ENCODE peak calls at places on chromosome 7, in four cellular contexts. R is HCT116, Z is stomach, M is sigmoid colon. C is an unnamed sample.

GRCh38 chr7:94856643-94857042 is 50.8 kb upstream of the PPP1R9A start:
- DNase-seq in R (no peak), Z (no peak), M (no peak), C (no peak)

GRCh38 chr7:2838451-2838850 is 5.7 kb downstream of the GNA12 start:
- DNase-seq in Z (no peak), M (no peak), R (no peak), C (no peak)

GRCh38 chr7:72092769-72093168 is 319.4 kb downstream of the CALN1 start:
- DNase-seq in Z (no peak), M (no peak), R (no peak), C (no peak)

GRCh38 chr7:24617957-24618616 is 44.8 kb downstream of the PALS2 start:
- DNase-seq in Z (no peak), M (no peak), R (no peak), C (no peak)

GRCh38 chr7:17660116-17660515 is 280.2 kb downstream of the SNX13 start:
- DNase-seq in M (no peak), Z (no peak), R (no peak), C (no peak)

GRCh38 chr7:121172484-121172883 is 156.3 kb upstream of the WNT16 start:
- DNase-seq in R (no peak), Z (no peak), M (no peak), C (no peak)

GRCh38 chr7:140161047-140161446 is 15.7 kb downstream of the KDM7A start:
- DNase-seq in Z (no peak), R (no peak), M (no peak), C (no peak)

GRCh38 chr7:99132922-99133321 is 11.0 kb downstream of the SMURF1 start:
- DNase-seq in R (no peak), M (no peak), Z (no peak), C (no peak)

GRCh38 chr7:101618207-101618839 is 10.8 kb downstream of the MYL10 start:
- DNase-seq in Z (no peak), M (no peak), R (no peak), C (no peak)

GRCh38 chr7:107660381-107661080 is at the start of gene SLC26A4:
- DNase-seq in M (no peak), R (no peak), Z (no peak), C (no peak)

GRCh38 chr7:25124485-25125136 is 449 bp downstream of the CYCS start:
- DNase-seq in R (no peak), Z (no peak), M (peak), C (peak)

GRCh38 chr7:30920584-30921539 is 9.2 kb downstream of the AQP1 start:
- DNase-seq in R (no peak), Z (no peak), M (peak), C (no peak)

DNA sequence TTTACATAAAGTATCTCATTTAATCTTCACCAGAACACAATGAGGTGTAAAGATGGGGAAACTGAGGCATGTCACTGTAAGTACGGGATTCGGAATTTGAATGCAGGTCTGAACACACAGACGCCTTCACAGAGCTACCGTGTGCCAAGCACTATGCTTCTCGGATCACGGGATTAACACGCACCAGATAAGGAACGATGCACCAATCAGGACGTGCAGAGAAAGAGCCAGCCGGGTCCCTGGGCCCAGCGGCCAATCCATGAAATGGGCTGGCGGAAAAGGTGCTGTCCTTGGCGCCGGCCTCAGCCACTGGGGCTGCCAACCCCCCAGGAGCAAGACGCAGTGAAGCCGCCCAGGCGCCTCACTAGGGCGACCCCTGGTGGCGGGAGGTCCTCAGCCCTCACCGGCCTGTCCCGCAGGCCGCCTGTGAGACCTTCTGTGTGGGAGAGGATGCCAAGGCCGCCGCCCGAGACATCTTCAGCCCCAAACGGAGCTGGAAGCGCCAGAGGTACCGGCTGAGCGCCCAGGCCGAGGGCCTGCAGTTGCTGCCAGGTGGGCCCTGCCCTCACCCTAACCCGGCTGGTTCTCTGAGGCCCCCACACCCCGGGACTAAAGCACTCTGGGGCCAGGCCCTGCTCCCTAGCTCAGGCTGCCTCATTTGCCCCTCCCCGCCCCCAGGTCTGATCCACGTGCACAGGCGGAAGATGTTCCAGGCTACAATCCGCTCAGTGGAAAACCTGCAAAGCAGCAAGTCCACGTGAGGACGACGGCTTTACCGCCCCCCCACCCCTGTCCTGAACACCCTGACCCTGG is 15.6 kb downstream of the ATG9B start:
- DNase-seq in M (no peak), Z (no peak), R (peak), C (no peak)
- H3K4me3 ChIP-seq in M (peak), Z (peak), R (peak), C (no peak)

GRCh38 chr7:117834983-117835664 is 38.1 kb downstream of the CTTNBP2 start:
- DNase-seq in Z (no peak), R (no peak), M (no peak), C (no peak)
- TF ChIP-seq POLR2AphosphoS5 in Z (no peak), R (no peak), M (no peak), C (no peak)

GRCh38 chr7:6163402-6163801 is 109.0 kb downstream of the CYTH3 start:
- DNase-seq in M (peak), Z (no peak), R (no peak), C (no peak)
- H3K4me3 ChIP-seq in M (no peak), Z (no peak), R (no peak), C (no peak)

GRCh38 chr7:41006591-41006990 is 696.3 kb downstream of the INHBA start:
- DNase-seq in M (no peak), Z (no peak), R (peak), C (no peak)

GRCh38 chr7:41007351-41007751 is 695.5 kb downstream of the INHBA start:
- DNase-seq in M (no peak), Z (no peak), R (no peak), C (no peak)

GRCh38 chr7:41010967-41011366 is 691.9 kb downstream of the INHBA start:
- DNase-seq in Z (no peak), M (peak), R (no peak), C (no peak)

GRCh38 chr7:41013117-41013516 is 689.8 kb downstream of the INHBA start:
- DNase-seq in R (no peak), M (no peak), Z (no peak), C (no peak)

DNA sequence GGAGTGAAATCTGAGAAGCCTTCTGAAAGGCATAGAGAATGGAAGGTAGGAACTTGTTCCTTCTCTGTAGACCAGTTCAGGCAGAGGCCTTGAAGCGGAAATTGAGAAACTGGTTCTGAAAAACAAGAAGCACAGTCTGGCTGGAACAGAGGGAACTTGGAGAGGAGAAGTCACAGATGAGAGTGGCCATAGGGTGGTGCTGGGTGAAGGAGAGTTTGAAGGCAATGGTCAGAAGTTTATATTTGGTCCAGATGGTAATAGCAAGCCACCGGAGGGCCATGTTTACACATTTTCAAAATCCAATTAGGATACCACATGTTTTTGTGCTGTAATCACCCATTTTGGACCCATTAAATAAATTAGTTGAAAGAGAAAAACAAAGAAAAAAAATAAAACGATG is 692.5 kb downstream of the INHBA start:
- DNase-seq in Z (no peak), R (no peak), M (peak), C (peak)
- TF ChIP-seq POLR2AphosphoS5 in Z (no peak), R (no peak), M (no peak), C (no peak)

GRCh38 chr7:130559184-130559583 is 67.3 kb downstream of the MEST start:
- DNase-seq in R (no peak), M (no peak), Z (no peak), C (no peak)
- H3K4me3 ChIP-seq in R (no peak), M (no peak), Z (no peak), C (no peak)